ENCODE peak calls at places on chromosome 17, in seven cellular contexts. U is Karpas-422, S is bronchial epithelial cell, Y is HFF-Myc, H is A549, F is GM23248, E is IMR-90. V is an unnamed sample.

GRCh38 chr17:6868579-6868978 is 37.0 kb upstream of the TEKT1 start:
- DNase-seq in U (no peak), S (peak), Y (no peak), H (no peak), F (no peak), E (no peak), V (no peak)

GRCh38 chr17:39598047-39598481 is 9.7 kb downstream of the NEUROD2 start:
- DNase-seq in U (no peak), S (no peak), Y (no peak), H (no peak), F (no peak), E (no peak), V (no peak)

GRCh38 chr17:78409191-78409621 is 30.8 kb downstream of the PGS1 start:
- DNase-seq in U (no peak), S (no peak), Y (no peak), H (no peak), F (no peak), E (no peak), V (no peak)

GRCh38 chr17:18257268-18257681 is 1.3 kb downstream of the FLII start:
- DNase-seq in U (no peak), S (peak), Y (no peak), H (no peak), F (peak), E (no peak), V (no peak)

GRCh38 chr17:32699247-32699646 is 177.7 kb downstream of the MYO1D start:
- DNase-seq in U (no peak), S (no peak), Y (no peak), H (no peak), F (peak), E (no peak), V (no peak)

GRCh38 chr17:22265807-22266206 is 573.5 kb downstream of the KCNJ18 start:
- DNase-seq in U (no peak), S (no peak), Y (no peak), H (no peak), F (no peak), E (no peak), V (no peak)

GRCh38 chr17:77489239-77489897 is 348.6 kb downstream of the SEC14L1 start:
- DNase-seq in U (no peak), S (no peak), Y (no peak), H (no peak), F (no peak), E (no peak), V (no peak)

GRCh38 chr17:55734128-55734781 is 11.6 kb upstream of the TMEM100 start:
- DNase-seq in U (no peak), S (peak), Y (no peak), H (no peak), F (peak), E (peak), V (peak)

GRCh38 chr17:77381185-77381700 is 240.5 kb downstream of the SEC14L1 start:
- DNase-seq in U (no peak), S (no peak), Y (no peak), H (no peak), F (no peak), E (no peak), V (no peak)

GRCh38 chr17:32327911-32328310 is 14.1 kb downstream of the C17orf75 start:
- DNase-seq in U (no peak), S (no peak), Y (no peak), H (no peak), F (no peak), E (no peak), V (no peak)

GRCh38 chr17:3990391-3991127 is 26.3 kb upstream of the ATP2A3 start:
- DNase-seq in U (no peak), S (no peak), Y (no peak), H (no peak), F (peak), E (peak), V (no peak)

GRCh38 chr17:8649157-8650118 is 18.9 kb upstream of the MYH10 start:
- DNase-seq in U (no peak), S (no peak), Y (peak), H (no peak), F (peak), E (peak), V (peak)

GRCh38 chr17:39699818-39700147 is at the start of gene ERBB2:
- DNase-seq in U (no peak), S (peak), Y (no peak), H (peak), F (peak), E (peak), V (peak)

GRCh38 chr17:72997559-72997958 is 94.9 kb downstream of the SLC39A11 start:
- DNase-seq in U (no peak), S (no peak), Y (no peak), H (no peak), F (no peak), E (no peak), V (no peak)

GRCh38 chr17:76644995-76645394 is 1.4 kb upstream of the ST6GALNAC1 start:
- DNase-seq in U (no peak), S (no peak), Y (no peak), H (no peak), F (no peak), E (no peak), V (no peak)

GRCh38 chr17:39736319-39737165 is 1.2 kb upstream of the GRB7 start:
- DNase-seq in U (no peak), S (peak), Y (no peak), H (peak), F (no peak), E (no peak), V (peak)

GRCh38 chr17:36017799-36018198 is at the start of gene CCL23:
- DNase-seq in U (no peak), S (no peak), Y (no peak), H (no peak), F (no peak), E (no peak), V (no peak)

GRCh38 chr17:51799981-51800380 is 358.5 kb downstream of the CA10 start:
- DNase-seq in U (no peak), S (peak), Y (no peak), H (no peak), F (no peak), E (no peak), V (no peak)

GRCh38 chr17:60278237-60278636 is 113.7 kb downstream of the USP32 start:
- DNase-seq in U (no peak), S (no peak), Y (no peak), H (no peak), F (no peak), E (no peak), V (no peak)
- H3K4me3 ChIP-seq in U (no peak), S (no peak), Y (no peak), H (no peak), F (no peak), E (no peak), V (no peak)

DNA sequence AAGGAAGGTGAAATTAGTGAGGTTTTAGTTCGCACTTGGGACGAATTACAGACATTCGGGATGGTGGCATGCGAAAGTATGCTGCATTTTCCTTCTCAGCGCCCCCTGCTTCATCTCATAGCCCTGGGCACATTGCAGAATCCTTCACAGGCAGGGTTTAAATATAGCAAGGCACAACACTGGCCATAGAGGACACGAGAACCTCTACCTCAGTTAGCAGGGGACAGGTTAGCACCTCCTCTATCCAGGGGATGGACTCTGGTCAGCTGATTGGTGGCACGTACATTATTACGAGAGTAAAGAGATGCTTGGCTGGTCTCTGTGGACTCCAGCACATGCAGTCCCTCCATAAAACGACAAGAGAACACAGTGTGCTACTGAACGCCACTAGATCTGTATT is 47.5 kb downstream of the MAP2K6 start:
- DNase-seq in U (no peak), S (no peak), Y (no peak), H (no peak), F (no peak), E (no peak), V (no peak)
- H3K4me3 ChIP-seq in U (no peak), S (no peak), Y (no peak), H (no peak), F (no peak), E (no peak), V (no peak)

DNA sequence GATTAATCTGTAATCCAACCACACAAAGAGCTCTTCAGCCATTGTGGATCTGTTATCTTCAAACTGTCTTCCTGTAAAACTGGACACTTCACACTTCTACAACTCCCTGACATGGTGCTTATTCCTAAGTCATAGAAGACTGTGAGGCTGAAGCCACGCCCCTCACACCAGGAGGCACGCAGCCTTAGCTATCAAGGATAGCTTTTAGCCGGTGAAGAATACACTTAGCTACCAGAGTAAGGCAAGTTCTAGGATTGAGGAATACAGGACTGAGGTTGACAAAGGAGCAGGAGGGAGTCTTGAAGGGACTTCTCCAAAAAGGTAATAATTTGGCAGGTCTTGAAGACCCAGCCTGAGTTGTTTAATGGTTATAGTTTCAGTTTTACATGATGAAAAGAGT is 79.8 kb upstream of the GAS7 start:
- DNase-seq in U (peak), S (no peak), Y (no peak), H (peak), F (no peak), E (no peak), V (no peak)
- H3K4me3 ChIP-seq in U (peak), S (no peak), Y (no peak), H (peak), F (no peak), E (no peak), V (no peak)

DNA sequence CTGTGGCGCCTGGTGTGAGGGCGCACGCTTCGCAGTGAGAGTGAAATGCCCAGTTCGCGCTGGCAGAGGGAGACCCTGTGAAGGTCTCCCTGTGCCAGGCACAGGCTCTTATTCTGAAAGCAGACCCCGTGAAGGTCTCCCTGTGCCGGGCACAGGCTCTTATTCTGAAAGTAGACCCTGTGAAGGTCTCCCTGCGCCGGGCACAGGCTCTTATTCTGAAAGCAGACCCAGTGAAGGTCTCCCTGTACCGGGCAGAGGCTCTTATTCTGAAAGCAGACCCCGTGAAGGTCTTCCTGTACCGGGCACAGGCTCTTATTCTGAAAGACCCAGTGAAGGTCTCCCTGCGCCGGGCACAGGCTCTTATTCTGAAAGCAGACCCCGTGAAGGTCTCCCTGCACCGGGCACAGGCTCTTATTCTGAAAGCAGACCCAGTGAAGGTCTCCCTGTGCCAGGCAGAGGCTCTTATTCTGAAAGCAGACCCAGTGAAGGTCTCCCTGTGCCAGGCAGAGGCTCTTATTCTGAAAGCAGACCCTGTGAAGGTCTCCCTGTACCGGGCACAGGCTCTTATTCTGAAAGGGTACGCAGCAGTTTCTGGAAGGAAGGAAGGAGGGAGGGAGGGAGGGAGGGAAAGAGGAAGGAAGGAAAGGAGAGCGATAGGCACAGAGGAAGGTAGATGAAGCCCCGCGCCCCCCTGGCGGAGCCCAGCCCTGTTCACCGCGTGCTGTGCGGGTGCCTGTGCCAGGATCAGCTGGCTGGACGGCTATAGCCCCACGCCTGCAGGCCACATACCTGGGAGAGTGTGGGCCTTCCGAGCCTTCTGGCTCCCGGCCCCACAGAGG is 55.3 kb downstream of the WDR45B start:
- DNase-seq in U (peak), S (peak), Y (peak), H (peak), F (peak), E (peak), V (peak)
- H3K4me3 ChIP-seq in U (peak), S (peak), Y (peak), H (peak), F (peak), E (peak), V (peak)

V was measured in fibroblast of mammary gland.